ENCODE peak calls at places on chromosomes 11 and 22, in four cellular contexts. P, L, I and M are unnamed samples.

GRCh38 chr22:49429066-49429465 is 398.6 kb downstream of the BRD1 start:
- DNase-seq in I (no peak), P (no peak), L (no peak), M (no peak)

GRCh38 chr11:130510407-130511006 is 62.1 kb downstream of the ADAMTS15 start:
- DNase-seq in L (no peak), P (no peak), I (no peak), M (no peak)

GRCh38 chr11:117986981-117987495 is 844 bp downstream of the IL10RA start:
- DNase-seq in I (no peak), P (no peak), L (no peak), M (no peak)

GRCh38 chr11:46290598-46291309 is 13.3 kb downstream of the CREB3L1 start:
- DNase-seq in P (peak), I (no peak), L (no peak), M (peak)

GRCh38 chr11:126799974-126800373 is 200.6 kb downstream of the KIRREL3 start:
- DNase-seq in L (no peak), P (no peak), I (no peak), M (no peak)

GRCh38 chr11:69342588-69343330 is 48.8 kb downstream of the MYEOV start:
- DNase-seq in P (no peak), L (no peak), I (no peak), M (no peak)

GRCh38 chr22:50169774-50170341 is 673 bp upstream of the PANX2 start:
- DNase-seq in P (peak), I (peak), L (no peak), M (no peak)

GRCh38 chr11:28899706-28900105 is 791.5 kb downstream of the METTL15 start:
- DNase-seq in L (no peak), P (no peak), I (no peak), M (no peak)

GRCh38 chr22:19870153-19871022 is 15.7 kb upstream of the GNB1L start:
- DNase-seq in I (no peak), P (peak), L (no peak), M (peak)

GRCh38 chr11:117933930-117934329 is 4.7 kb upstream of the TMPRSS13 start:
- DNase-seq in P (no peak), I (no peak), L (no peak), M (no peak)

GRCh38 chr22:37529652-37530345 is 10.6 kb upstream of the CARD10 start:
- DNase-seq in I (peak), L (no peak), P (no peak), M (no peak)

GRCh38 chr11:73649206-73649605 is 2.8 kb downstream of the PLEKHB1 start:
- DNase-seq in L (no peak), P (no peak), I (no peak), M (no peak)

GRCh38 chr11:121699801-121700200 is 247.0 kb upstream of the SORL1-AS1 start:
- DNase-seq in P (no peak), L (no peak), I (no peak), M (no peak)

GRCh38 chr11:63537293-63538101 is 889 bp downstream of the PLAAT4 start:
- DNase-seq in I (no peak), L (no peak), P (peak), M (peak)

GRCh38 chr22:30214703-30215405 is 31.7 kb downstream of the LIF start:
- DNase-seq in I (no peak), P (no peak), L (no peak), M (no peak)

GRCh38 chr11:35619754-35620640 is 1.7 kb downstream of the FJX1 start:
- DNase-seq in I (peak), P (no peak), L (no peak), M (peak)

GRCh38 chr11:133902506-133902905 is 54.3 kb downstream of the IGSF9B start:
- DNase-seq in P (no peak), L (no peak), I (no peak), M (no peak)

GRCh38 chr11:79864882-79865281 is 424.1 kb upstream of the TENM4 start:
- DNase-seq in I (no peak), P (no peak), L (no peak), M (no peak)

GRCh38 chr11:64665381-64665780 is 57.6 kb downstream of the NRXN2 start:
- DNase-seq in P (no peak), L (no peak), I (peak), M (no peak)

GRCh38 chr11:61294717-61295595 is at the start of gene VWCE:
- DNase-seq in P (peak), L (no peak), I (peak), M (peak)

GRCh38 chr11:7597620-7598019 is 75.7 kb downstream of the CYB5R2 start:
- DNase-seq in P (no peak), L (no peak), I (no peak), M (no peak)

GRCh38 chr22:19075404-19075803 is 46.8 kb downstream of the DGCR2 start:
- DNase-seq in L (no peak), P (no peak), I (no peak), M (no peak)

GRCh38 chr11:116294630-116295029 is 478.2 kb downstream of the BUD13 start:
- DNase-seq in L (no peak), P (no peak), I (no peak), M (no peak)

GRCh38 chr22:24703101-24703500 is 71.4 kb downstream of the PIWIL3 start:
- DNase-seq in L (no peak), P (peak), I (no peak), M (peak)

GRCh38 chr11:5618807-5619206 is 6.0 kb upstream of the TRIM34 start:
- DNase-seq in P (no peak), L (no peak), I (no peak), M (no peak)

GRCh38 chr11:9459573-9460321 is 1.1 kb upstream of the ZNF143 start:
- DNase-seq in P (peak), I (peak), L (no peak), M (no peak)